ENCODE peak calls at places on chromosomes 5 and 9, in eight cellular contexts. D is transverse colon, M is GM12864, X is right cardiac atrium, P is gastrocnemius medialis, Q is fibroblast of pulmonary artery, V is Caco-2, H is colonic mucosa. N is an unnamed sample.

GRCh38 chr9:109319072-109319630 is 1.7 kb downstream of the EPB41L4B start:
- DNase-seq in D (peak), M (no peak), X (peak), P (no peak), Q (no peak), V (no peak), H (peak), N (no peak)

GRCh38 chr9:91179237-91180138 is 182.2 kb downstream of the AUH start:
- DNase-seq in D (peak), M (no peak), X (no peak), P (no peak), Q (peak), V (no peak), H (no peak), N (no peak)

GRCh38 chr5:14009575-14009974 is 65.1 kb upstream of the DNAH5 start:
- DNase-seq in D (no peak), M (no peak), X (no peak), P (no peak), Q (no peak), V (no peak), H (no peak), N (no peak)

GRCh38 chr5:73438048-73438896 is 10.3 kb downstream of the FOXD1 start:
- DNase-seq in D (no peak), M (no peak), X (no peak), P (no peak), Q (no peak), V (no peak), H (no peak), N (no peak)

GRCh38 chr9:130029223-130029583 is 13.8 kb downstream of the FNBP1 start:
- DNase-seq in D (no peak), M (no peak), X (no peak), P (no peak), Q (no peak), V (no peak), H (no peak), N (no peak)

GRCh38 chr5:110727025-110727314 is 499 bp upstream of the TMEM232 start:
- DNase-seq in D (no peak), M (no peak), X (no peak), P (no peak), Q (no peak), V (no peak), H (no peak), N (no peak)

GRCh38 chr5:59874675-59875074 is 18.9 kb downstream of the PDE4D start:
- DNase-seq in D (no peak), M (no peak), X (no peak), P (no peak), Q (no peak), V (no peak), H (no peak), N (no peak)

GRCh38 chr5:111345731-111346130 is 121.5 kb downstream of the CAMK4 start:
- DNase-seq in D (no peak), M (no peak), X (no peak), P (no peak), Q (no peak), V (no peak), H (no peak), N (no peak)

GRCh38 chr9:94870793-94871558 is 144.5 kb downstream of the AOPEP start:
- DNase-seq in D (no peak), M (no peak), X (no peak), P (peak), Q (no peak), V (peak), H (peak), N (no peak)

GRCh38 chr5:5291357-5291756 is 131.1 kb upstream of the ICE1 start:
- DNase-seq in D (no peak), M (no peak), X (no peak), P (no peak), Q (no peak), V (no peak), H (no peak), N (no peak)

GRCh38 chr9:127049044-127049443 is 73.4 kb downstream of the ANGPTL2 start:
- DNase-seq in D (peak), M (peak), X (no peak), P (peak), Q (peak), V (no peak), H (peak), N (peak)

GRCh38 chr5:172869734-172870133 is 35.7 kb downstream of the ERGIC1 start:
- DNase-seq in D (no peak), M (no peak), X (no peak), P (no peak), Q (no peak), V (no peak), H (no peak), N (no peak)

GRCh38 chr9:77092536-77092935 is 73.1 kb downstream of the FOXB2 start:
- DNase-seq in D (no peak), M (no peak), X (no peak), P (no peak), Q (peak), V (no peak), H (no peak), N (peak)

GRCh38 chr5:40995816-40996586 is 75.1 kb downstream of the MROH2B start:
- DNase-seq in D (no peak), M (no peak), X (no peak), P (no peak), Q (no peak), V (no peak), H (no peak), N (no peak)

GRCh38 chr5:127967983-127968592 is 115.5 kb upstream of the SLC12A2 start:
- DNase-seq in D (no peak), M (no peak), X (no peak), P (no peak), Q (no peak), V (no peak), H (no peak), N (no peak)

GRCh38 chr9:93897075-93897970 is 57.8 kb downstream of the BARX1 start:
- DNase-seq in D (peak), M (no peak), X (no peak), P (peak), Q (no peak), V (no peak), H (no peak), N (no peak)

GRCh38 chr5:170591055-170591454 is 87.2 kb downstream of the KCNIP1 start:
- DNase-seq in D (no peak), M (no peak), X (no peak), P (no peak), Q (no peak), V (no peak), H (no peak), N (no peak)

GRCh38 chr9:125537442-125538091 is 169.4 kb downstream of the MAPKAP1 start:
- DNase-seq in D (no peak), M (no peak), X (no peak), P (no peak), Q (no peak), V (no peak), H (no peak), N (no peak)
- H3K4me3 ChIP-seq in D (no peak), M (no peak), X (no peak), P (no peak), Q (no peak), V (no peak), H (no peak), N (no peak)

GRCh38 chr5:95727764-95728191 is 3.4 kb upstream of the RHOBTB3 start:
- DNase-seq in D (no peak), M (no peak), X (no peak), P (no peak), Q (no peak), V (peak), H (no peak), N (no peak)

GRCh38 chr5:95723632-95724369 is 7.3 kb upstream of the RHOBTB3 start:
- DNase-seq in D (no peak), M (no peak), X (peak), P (no peak), Q (peak), V (no peak), H (no peak), N (no peak)

GRCh38 chr5:95725937-95726810 is 5.0 kb upstream of the RHOBTB3 start:
- DNase-seq in D (no peak), M (no peak), X (no peak), P (no peak), Q (peak), V (no peak), H (no peak), N (no peak)

GRCh38 chr5:95726811-95727763 is 4.0 kb upstream of the RHOBTB3 start:
- DNase-seq in D (no peak), M (no peak), X (no peak), P (no peak), Q (no peak), V (no peak), H (no peak), N (no peak)

GRCh38 chr5:95725071-95725820 is 5.9 kb upstream of the RHOBTB3 start:
- DNase-seq in D (no peak), M (no peak), X (no peak), P (no peak), Q (no peak), V (no peak), H (no peak), N (no peak)
- H3K4me3 ChIP-seq in D (no peak), M (no peak), X (no peak), P (no peak), Q (no peak), V (no peak), H (no peak), N (no peak)

GRCh38 chr9:35161713-35162604 is at the start of gene UNC13B:
- DNase-seq in D (peak), M (peak), X (peak), P (peak), Q (peak), V (peak), H (peak), N (peak)

GRCh38 chr9:35164711-35165110 is 2.9 kb downstream of the UNC13B start:
- DNase-seq in D (no peak), M (no peak), X (no peak), P (no peak), Q (peak), V (no peak), H (no peak), N (no peak)

GRCh38 chr9:35158501-35159280 is 3.1 kb upstream of the UNC13B start:
- DNase-seq in D (no peak), M (peak), X (no peak), P (no peak), Q (no peak), V (no peak), H (no peak), N (no peak)

GRCh38 chr9:35163413-35163812 is 1.6 kb downstream of the UNC13B start:
- DNase-seq in D (no peak), M (no peak), X (no peak), P (no peak), Q (no peak), V (no peak), H (no peak), N (no peak)

DNA sequence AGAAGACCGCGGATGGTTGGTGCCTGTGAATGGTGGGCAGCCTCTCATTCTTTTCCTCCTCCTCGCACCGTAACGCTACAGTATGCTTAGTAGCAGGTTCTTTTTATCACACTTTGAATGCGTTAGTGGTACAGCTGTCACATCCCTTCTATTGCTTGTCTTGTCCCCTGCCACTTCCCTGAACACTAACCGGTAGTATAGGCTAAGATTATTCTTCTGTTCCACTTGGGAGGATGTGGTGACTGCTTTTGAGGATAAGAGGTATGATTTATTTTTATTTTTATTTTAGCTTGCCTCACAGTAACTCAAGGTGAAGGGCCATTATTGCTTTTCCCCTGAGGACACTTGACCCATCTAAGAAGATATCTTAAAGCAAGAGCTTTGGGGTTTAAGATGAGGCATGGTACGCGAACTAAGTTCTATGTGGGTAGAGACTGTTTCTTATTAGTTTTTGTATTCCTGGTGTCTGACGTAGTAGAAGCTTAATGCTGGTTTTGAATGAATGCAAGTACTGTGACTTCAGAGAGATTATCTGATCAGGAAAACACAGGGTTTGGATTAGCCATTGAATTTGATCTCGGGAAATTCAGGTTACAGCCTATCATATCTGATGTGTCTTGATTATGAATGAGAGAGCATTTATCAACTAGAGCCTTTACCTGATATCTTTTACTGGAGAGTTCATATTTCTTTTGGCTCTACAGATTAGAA is 951 bp downstream of the UNC13B start:
- DNase-seq in D (no peak), M (no peak), X (no peak), P (no peak), Q (no peak), V (no peak), H (no peak), N (no peak)
- H3K4me3 ChIP-seq in D (peak), M (peak), X (peak), P (peak), Q (peak), V (peak), H (peak), N (peak)

DNA sequence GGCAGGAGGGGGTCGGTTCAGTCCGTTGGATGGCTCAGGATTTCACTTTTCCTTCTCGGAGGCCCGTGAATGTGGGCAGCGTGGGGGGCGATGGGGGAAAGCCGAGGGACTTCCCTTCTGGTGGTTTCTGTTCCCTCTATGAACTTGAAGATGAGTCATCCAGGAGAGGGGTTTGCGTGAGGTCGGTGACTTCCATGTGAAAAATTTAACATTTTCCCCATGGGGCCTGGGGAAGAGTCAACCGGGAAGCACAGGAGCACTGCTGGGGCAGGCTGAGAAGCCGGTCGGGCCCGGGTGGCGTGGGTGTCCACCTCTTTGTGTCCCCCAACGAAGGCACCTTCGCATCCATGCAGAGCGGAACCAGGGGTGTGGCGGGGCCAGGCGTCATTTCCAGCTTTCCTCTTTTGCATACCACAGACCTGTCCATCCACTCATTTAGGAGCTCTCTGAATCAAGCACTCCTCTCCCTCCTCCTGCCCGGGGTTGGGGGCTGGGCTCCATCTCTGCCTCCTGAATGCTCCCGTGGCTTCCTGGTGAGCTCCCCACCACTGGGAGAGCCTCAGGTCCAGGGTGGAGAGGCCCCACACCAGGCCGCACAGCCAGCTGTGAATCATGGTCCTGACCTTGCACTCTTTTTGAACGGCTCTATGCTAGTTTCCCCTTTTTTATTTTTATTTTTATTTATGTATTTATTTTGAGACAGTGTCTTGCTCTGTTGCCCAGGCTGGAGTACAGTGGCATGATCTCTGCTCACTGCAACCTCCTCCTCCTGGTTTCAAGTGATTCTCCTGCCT is 68.4 kb downstream of the ANKRD33B start:
- DNase-seq in D (peak), M (peak), X (no peak), P (no peak), Q (no peak), V (no peak), H (no peak), N (no peak)
- H3K4me3 ChIP-seq in D (no peak), M (peak), X (no peak), P (no peak), Q (no peak), V (no peak), H (no peak), N (no peak)

GRCh38 chr5:146409081-146409671 is 38.0 kb upstream of the TCERG1 start:
- DNase-seq in D (no peak), M (no peak), X (no peak), P (no peak), Q (peak), V (no peak), H (no peak), N (no peak)
- H3K4me3 ChIP-seq in D (no peak), M (no peak), X (no peak), P (no peak), Q (no peak), V (no peak), H (no peak), N (no peak)

GRCh38 chr9:122336836-122337560 is 33.8 kb upstream of the PTGS1 start:
- DNase-seq in D (no peak), M (no peak), X (no peak), P (no peak), Q (no peak), V (no peak), H (no peak), N (no peak)
- H3K4me3 ChIP-seq in D (no peak), M (no peak), X (no peak), P (no peak), Q (no peak), V (no peak), H (no peak), N (no peak)

GRCh38 chr5:44842491-44843282 is 33.9 kb downstream of the MRPS30 start:
- DNase-seq in D (no peak), M (no peak), X (no peak), P (no peak), Q (no peak), V (no peak), H (no peak), N (no peak)
- H3K4me3 ChIP-seq in D (no peak), M (no peak), X (no peak), P (no peak), Q (no peak), V (no peak), H (no peak), N (no peak)

GRCh38 chr9:128553695-128554094 is 1.3 kb downstream of the SPTAN1 start:
- DNase-seq in D (no peak), M (no peak), X (no peak), P (no peak), Q (peak), V (no peak), H (no peak), N (peak)
- H3K4me3 ChIP-seq in D (peak), M (peak), X (peak), P (peak), Q (peak), V (peak), H (peak), N (peak)

GRCh38 chr9:128828267-128828666 is 1.3 kb downstream of the SPOUT1 start:
- DNase-seq in D (no peak), M (no peak), X (no peak), P (no peak), Q (no peak), V (no peak), H (no peak), N (no peak)
- H3K4me3 ChIP-seq in D (no peak), M (peak), X (no peak), P (no peak), Q (no peak), V (peak), H (no peak), N (peak)

N was measured in A673.